ENCODE peak calls at places on chromosomes 12 and 14, in eight cellular contexts. One of them, this sample, is unnamed.
A peak's percentile ranks its signal among the peaks of the same experiment; 100 is the strongest.

GRCh38 chr12:14952295-14952995 is 9.0 kb downstream of the ARHGDIB start:
- DNase-seq in kidney epithelial cell: peak; percentile 98
- DNase-seq in fibroblast of the aortic adventitia: peak; percentile 68
- DNase-seq in cardiac fibroblast: peak; percentile 97
- DNase-seq in LHCN-M2: peak; percentile 95
- DNase-seq in psoas muscle: no peak
- DNase-seq in activated gamma-delta T cell: no peak
- DNase-seq in fibroblast of gingiva: peak; percentile 89
- DNase-seq in this sample: peak; percentile 63

GRCh38 chr14:71621276-71621675 is 311.0 kb upstream of the RGS6 start:
- DNase-seq in cardiac fibroblast: no peak
- DNase-seq in psoas muscle: no peak
- DNase-seq in kidney epithelial cell: no peak
- DNase-seq in fibroblast of gingiva: no peak
- DNase-seq in activated gamma-delta T cell: no peak
- DNase-seq in fibroblast of the aortic adventitia: no peak
- DNase-seq in LHCN-M2: no peak
- DNase-seq in this sample: peak; percentile 18

GRCh38 chr12:12723681-12724420 is 6.7 kb downstream of the CDKN1B start:
- DNase-seq in activated gamma-delta T cell: peak; percentile 28
- DNase-seq in LHCN-M2: peak; percentile 23
- DNase-seq in cardiac fibroblast: no peak
- DNase-seq in psoas muscle: peak; percentile 55
- DNase-seq in fibroblast of the aortic adventitia: peak; percentile 26
- DNase-seq in kidney epithelial cell: no peak
- DNase-seq in fibroblast of gingiva: no peak
- DNase-seq in this sample: no peak

GRCh38 chr12:122867701-122868461 is 28.0 kb downstream of the VPS37B start:
- DNase-seq in activated gamma-delta T cell: no peak
- DNase-seq in fibroblast of gingiva: no peak
- DNase-seq in cardiac fibroblast: no peak
- DNase-seq in fibroblast of the aortic adventitia: no peak
- DNase-seq in psoas muscle: peak; percentile 60
- DNase-seq in kidney epithelial cell: no peak
- DNase-seq in LHCN-M2: no peak
- DNase-seq in this sample: no peak

GRCh38 chr14:42335918-42336317 is 729.2 kb downstream of the LRFN5 start:
- DNase-seq in activated gamma-delta T cell: no peak
- DNase-seq in fibroblast of the aortic adventitia: no peak
- DNase-seq in LHCN-M2: no peak
- DNase-seq in fibroblast of gingiva: no peak
- DNase-seq in psoas muscle: no peak
- DNase-seq in kidney epithelial cell: no peak
- DNase-seq in cardiac fibroblast: no peak
- DNase-seq in this sample: no peak

GRCh38 chr12:24560192-24560591 is 388.7 kb downstream of the BCAT1 start:
- DNase-seq in LHCN-M2: no peak
- DNase-seq in kidney epithelial cell: no peak
- DNase-seq in psoas muscle: no peak
- DNase-seq in cardiac fibroblast: peak; percentile 1
- DNase-seq in fibroblast of gingiva: no peak
- DNase-seq in activated gamma-delta T cell: no peak
- DNase-seq in fibroblast of the aortic adventitia: peak; percentile 22
- DNase-seq in this sample: no peak

GRCh38 chr12:87756111-87756510 is 273.1 kb downstream of the C12orf50 start:
- DNase-seq in activated gamma-delta T cell: no peak
- DNase-seq in LHCN-M2: peak; percentile 96
- DNase-seq in psoas muscle: no peak
- DNase-seq in fibroblast of gingiva: peak; percentile 99
- DNase-seq in cardiac fibroblast: peak; percentile 90
- DNase-seq in kidney epithelial cell: peak; percentile 84
- DNase-seq in fibroblast of the aortic adventitia: peak; percentile 87
- DNase-seq in this sample: peak; percentile 99

GRCh38 chr12:93177208-93178153 is 200.2 kb upstream of the NUDT4 start:
- DNase-seq in psoas muscle: no peak
- DNase-seq in kidney epithelial cell: no peak
- DNase-seq in fibroblast of gingiva: no peak
- DNase-seq in cardiac fibroblast: peak; percentile 85
- DNase-seq in LHCN-M2: no peak
- DNase-seq in fibroblast of the aortic adventitia: peak; percentile 73
- DNase-seq in activated gamma-delta T cell: no peak
- DNase-seq in this sample: no peak

GRCh38 chr12:122856999-122857671 is 21.9 kb downstream of the HIP1R start:
- DNase-seq in activated gamma-delta T cell: no peak
- DNase-seq in fibroblast of the aortic adventitia: no peak
- DNase-seq in LHCN-M2: peak; percentile 30
- DNase-seq in psoas muscle: no peak
- DNase-seq in cardiac fibroblast: no peak
- DNase-seq in fibroblast of gingiva: peak; percentile 36
- DNase-seq in kidney epithelial cell: no peak
- DNase-seq in this sample: no peak

GRCh38 chr12:130298322-130298721 is 39.4 kb upstream of the PIWIL1 start:
- DNase-seq in fibroblast of gingiva: no peak
- DNase-seq in fibroblast of the aortic adventitia: no peak
- DNase-seq in psoas muscle: no peak
- DNase-seq in activated gamma-delta T cell: no peak
- DNase-seq in cardiac fibroblast: no peak
- DNase-seq in LHCN-M2: no peak
- DNase-seq in kidney epithelial cell: no peak
- DNase-seq in this sample: no peak

GRCh38 chr14:88554458-88555286 is at the start of gene PTPN21:
- DNase-seq in activated gamma-delta T cell: no peak
- DNase-seq in LHCN-M2: peak; percentile 79
- DNase-seq in cardiac fibroblast: peak; percentile 79
- DNase-seq in kidney epithelial cell: no peak
- DNase-seq in psoas muscle: peak; percentile 83
- DNase-seq in fibroblast of the aortic adventitia: peak; percentile 51
- DNase-seq in fibroblast of gingiva: peak; percentile 74
- DNase-seq in this sample: no peak

GRCh38 chr12:113396828-113397496 is 6.7 kb downstream of the SDS start:
- DNase-seq in activated gamma-delta T cell: no peak
- DNase-seq in fibroblast of gingiva: no peak
- DNase-seq in fibroblast of the aortic adventitia: no peak
- DNase-seq in psoas muscle: no peak
- DNase-seq in kidney epithelial cell: no peak
- DNase-seq in cardiac fibroblast: no peak
- DNase-seq in LHCN-M2: no peak
- DNase-seq in this sample: no peak

GRCh38 chr12:11171953-11172675 is 1.1 kb downstream of the SMIM10L1 start:
- DNase-seq in fibroblast of gingiva: no peak
- DNase-seq in kidney epithelial cell: no peak
- DNase-seq in fibroblast of the aortic adventitia: peak; percentile 42
- DNase-seq in LHCN-M2: peak; percentile 24
- DNase-seq in psoas muscle: no peak
- DNase-seq in activated gamma-delta T cell: no peak
- DNase-seq in cardiac fibroblast: peak; percentile 34
- DNase-seq in this sample: peak; percentile 2

GRCh38 chr12:57887631-57888406 is 41.3 kb upstream of the CTDSP2 start:
- DNase-seq in activated gamma-delta T cell: no peak
- DNase-seq in fibroblast of the aortic adventitia: peak; percentile 89
- DNase-seq in psoas muscle: no peak
- DNase-seq in LHCN-M2: peak; percentile 39
- DNase-seq in cardiac fibroblast: peak; percentile 76
- DNase-seq in kidney epithelial cell: no peak
- DNase-seq in fibroblast of gingiva: peak; percentile 42
- DNase-seq in this sample: no peak

GRCh38 chr14:72535485-72535884 is 358.4 kb downstream of the DPF3 start:
- DNase-seq in LHCN-M2: no peak
- DNase-seq in fibroblast of gingiva: no peak
- DNase-seq in cardiac fibroblast: no peak
- DNase-seq in activated gamma-delta T cell: no peak
- DNase-seq in fibroblast of the aortic adventitia: no peak
- DNase-seq in kidney epithelial cell: no peak
- DNase-seq in psoas muscle: no peak
- DNase-seq in this sample: no peak

GRCh38 chr12:98752726-98753125 is 107.6 kb downstream of the APAF1 start:
- DNase-seq in activated gamma-delta T cell: no peak
- DNase-seq in fibroblast of the aortic adventitia: peak; percentile 61
- DNase-seq in kidney epithelial cell: no peak
- DNase-seq in fibroblast of gingiva: no peak
- DNase-seq in cardiac fibroblast: no peak
- DNase-seq in LHCN-M2: peak; percentile 57
- DNase-seq in psoas muscle: no peak
- DNase-seq in this sample: peak; percentile 91

GRCh38 chr12:71158361-71158882 is 623 bp upstream of the TSPAN8 start:
- DNase-seq in fibroblast of the aortic adventitia: peak; percentile 78
- DNase-seq in cardiac fibroblast: no peak
- DNase-seq in activated gamma-delta T cell: no peak
- DNase-seq in psoas muscle: no peak
- DNase-seq in LHCN-M2: peak; percentile 6
- DNase-seq in fibroblast of gingiva: no peak
- DNase-seq in kidney epithelial cell: no peak
- DNase-seq in this sample: no peak

GRCh38 chr14:79971330-79971729 is 240.0 kb downstream of the DIO2 start:
- DNase-seq in fibroblast of the aortic adventitia: peak; percentile 30
- DNase-seq in cardiac fibroblast: no peak
- DNase-seq in activated gamma-delta T cell: no peak
- DNase-seq in LHCN-M2: peak; percentile 1
- DNase-seq in kidney epithelial cell: peak; percentile 2
- DNase-seq in psoas muscle: no peak
- DNase-seq in fibroblast of gingiva: peak; percentile 3
- DNase-seq in this sample: peak; percentile 5

GRCh38 chr12:88952543-88952942 is 372.3 kb upstream of the KITLG start:
- DNase-seq in cardiac fibroblast: peak; percentile 32
- DNase-seq in fibroblast of the aortic adventitia: peak; percentile 71
- DNase-seq in psoas muscle: no peak
- DNase-seq in LHCN-M2: peak; percentile 73
- DNase-seq in fibroblast of gingiva: no peak
- DNase-seq in kidney epithelial cell: no peak
- DNase-seq in activated gamma-delta T cell: no peak
- DNase-seq in this sample: no peak

GRCh38 chr12:31492599-31493196 is 98.2 kb downstream of the DENND5B start:
- DNase-seq in fibroblast of the aortic adventitia: no peak
- DNase-seq in psoas muscle: no peak
- DNase-seq in LHCN-M2: no peak
- DNase-seq in activated gamma-delta T cell: no peak
- DNase-seq in fibroblast of gingiva: no peak
- DNase-seq in kidney epithelial cell: no peak
- DNase-seq in cardiac fibroblast: no peak
- DNase-seq in this sample: no peak

GRCh38 chr12:54144738-54145137 is 44.0 kb downstream of the SMUG1 start:
- DNase-seq in LHCN-M2: no peak
- DNase-seq in kidney epithelial cell: no peak
- DNase-seq in activated gamma-delta T cell: no peak
- DNase-seq in psoas muscle: no peak
- DNase-seq in cardiac fibroblast: no peak
- DNase-seq in fibroblast of gingiva: no peak
- DNase-seq in fibroblast of the aortic adventitia: no peak
- DNase-seq in this sample: no peak

GRCh38 chr12:63319386-63319785 is 168.4 kb upstream of the AVPR1A start:
- DNase-seq in cardiac fibroblast: no peak
- DNase-seq in LHCN-M2: no peak
- DNase-seq in fibroblast of gingiva: no peak
- DNase-seq in activated gamma-delta T cell: no peak
- DNase-seq in fibroblast of the aortic adventitia: no peak
- DNase-seq in kidney epithelial cell: peak; percentile 72
- DNase-seq in psoas muscle: no peak
- DNase-seq in this sample: no peak

GRCh38 chr14:68520637-68521556 is 272.0 kb downstream of the ZFP36L1 start:
- DNase-seq in fibroblast of the aortic adventitia: no peak
- DNase-seq in kidney epithelial cell: no peak
- DNase-seq in activated gamma-delta T cell: no peak
- DNase-seq in LHCN-M2: peak; percentile 58
- DNase-seq in fibroblast of gingiva: no peak
- DNase-seq in psoas muscle: no peak
- DNase-seq in cardiac fibroblast: no peak
- DNase-seq in this sample: no peak

GRCh38 chr12:12823308-12823707 is 10.2 kb downstream of the DDX47 start:
- DNase-seq in LHCN-M2: no peak
- DNase-seq in cardiac fibroblast: peak; percentile 59
- DNase-seq in psoas muscle: no peak
- DNase-seq in fibroblast of the aortic adventitia: peak; percentile 84
- DNase-seq in fibroblast of gingiva: no peak
- DNase-seq in kidney epithelial cell: no peak
- DNase-seq in activated gamma-delta T cell: no peak
- DNase-seq in this sample: peak; percentile 52

GRCh38 chr12:104154286-104154685 is 16.3 kb upstream of the NFYB start:
- DNase-seq in fibroblast of gingiva: no peak
- DNase-seq in cardiac fibroblast: no peak
- DNase-seq in activated gamma-delta T cell: no peak
- DNase-seq in fibroblast of the aortic adventitia: no peak
- DNase-seq in LHCN-M2: no peak
- DNase-seq in psoas muscle: no peak
- DNase-seq in kidney epithelial cell: no peak
- DNase-seq in this sample: no peak

GRCh38 chr12:116319851-116320621 is 42.5 kb upstream of the MED13L start:
- DNase-seq in cardiac fibroblast: peak; percentile 95
- DNase-seq in fibroblast of gingiva: peak; percentile 97
- DNase-seq in activated gamma-delta T cell: no peak
- DNase-seq in LHCN-M2: peak; percentile 91
- DNase-seq in fibroblast of the aortic adventitia: peak; percentile 99
- DNase-seq in psoas muscle: peak; percentile 65
- DNase-seq in kidney epithelial cell: no peak
- DNase-seq in this sample: peak; percentile 92

GRCh38 chr12:132606927-132607326 is 3.5 kb downstream of the LRCOL1 start:
- DNase-seq in psoas muscle: no peak
- DNase-seq in kidney epithelial cell: no peak
- DNase-seq in fibroblast of the aortic adventitia: no peak
- DNase-seq in activated gamma-delta T cell: no peak
- DNase-seq in fibroblast of gingiva: no peak
- DNase-seq in LHCN-M2: no peak
- DNase-seq in cardiac fibroblast: no peak
- DNase-seq in this sample: no peak

GRCh38 chr14:21268612-21269251 is 510 bp downstream of the HNRNPC start:
- DNase-seq in kidney epithelial cell: peak; percentile 28
- DNase-seq in cardiac fibroblast: peak; percentile 75
- DNase-seq in psoas muscle: no peak
- DNase-seq in fibroblast of gingiva: peak; percentile 49
- DNase-seq in LHCN-M2: peak; percentile 48
- DNase-seq in fibroblast of the aortic adventitia: peak; percentile 67
- DNase-seq in activated gamma-delta T cell: no peak
- DNase-seq in this sample: peak; percentile 50

This sample was measured in astrocyte of the cerebellum.